ENCODE peak calls at places on chromosomes 11 and 22, in nine cellular contexts. I is MM.1S; V is type B pancreatic cell; B is fibroblast of lung; F is HCT116; D is left cardiac atrium; E is brain microvascular endothelial cell; J is stimulated activated CD4-positive, alpha-beta T cell treated with anti-CD3 and anti-CD28 coated beads, TNF-alpha, amount 100 ng/mL, for 48 hours; X is GM03348. U is an unnamed sample.

GRCh38 chr11:109264128-109264527 is 157.9 kb upstream of the C11orf87 start:
- DNase-seq in D (no peak), J (no peak), X (no peak), F (no peak), V (no peak), I (no peak), E (no peak), B (no peak), U (no peak)

GRCh38 chr11:110069158-110069737 is 23.9 kb upstream of the ZC3H12C start:
- DNase-seq in B (peak; percentile 69), X (peak; percentile 55), F (peak; percentile 3), E (peak; percentile 81), V (no peak), D (peak; percentile 80), J (no peak), I (no peak), U (no peak)

GRCh38 chr11:14029415-14029814 is 66.9 kb downstream of the SPON1 start:
- DNase-seq in D (no peak), B (no peak), F (no peak), X (no peak), V (no peak), I (no peak), E (no peak), J (no peak), U (no peak)

GRCh38 chr11:46560300-46561025 is 33.4 kb downstream of the AMBRA1 start:
- DNase-seq in I (peak; percentile 72), E (no peak), D (no peak), B (peak; percentile 38), J (no peak), V (no peak), X (peak; percentile 46), F (no peak), U (no peak)

GRCh38 chr11:86167499-86168161 is 76.9 kb upstream of the EED start:
- DNase-seq in J (no peak), E (no peak), V (no peak), B (no peak), I (no peak), F (no peak), X (no peak), D (no peak), U (no peak)

GRCh38 chr11:120337133-120337895 is 1.1 kb downstream of the ARHGEF12 start:
- DNase-seq in V (no peak), J (no peak), I (peak; percentile 46), F (no peak), B (peak; percentile 50), X (no peak), D (peak; percentile 37), E (no peak), U (no peak)

GRCh38 chr11:127002669-127003259 is 2.2 kb upstream of the KIRREL3 start:
- DNase-seq in X (peak; percentile 10), V (no peak), F (no peak), E (no peak), B (no peak), D (no peak), J (no peak), I (no peak), U (no peak)

GRCh38 chr22:39297490-39298193 is 21.8 kb downstream of the RPL3 start:
- DNase-seq in D (no peak), J (no peak), X (no peak), V (no peak), F (no peak), I (peak; percentile 67), E (no peak), B (peak; percentile 59), U (no peak)